ENCODE peak calls at places on chromosomes 4 and X, in five cellular contexts. E is astrocyte of the cerebellum; D is fibroblast of lung; T is CD4-positive, alpha-beta memory T cell; J is AG04449. K is an unnamed sample.

GRCh38 chr4:142614621-142615323 is 231.3 kb downstream of the INPP4B start:
- DNase-seq in E (no peak), D (peak; percentile 31), T (no peak), J (peak; percentile 16), K (no peak)

GRCh38 chrX:73447311-73447794 is 500 bp downstream of the CDX4 start:
- DNase-seq in E (no peak), D (no peak), T (no peak), J (no peak), K (no peak)

GRCh38 chrX:101918746-101919145 is 13.1 kb downstream of the ZMAT1 start:
- DNase-seq in E (no peak), D (no peak), T (no peak), J (no peak), K (no peak)

GRCh38 chrX:41118156-41118555 is 32.9 kb downstream of the USP9X start:
- DNase-seq in E (no peak), D (no peak), T (peak; percentile 48), J (no peak), K (no peak)

GRCh38 chrX:71144651-71145050 is at the start of gene NLGN3:
- DNase-seq in E (no peak), D (peak; percentile 0), T (no peak), J (no peak), K (no peak)

GRCh38 chr4:174214102-174214878 is 69.2 kb downstream of the FBXO8 start:
- DNase-seq in E (no peak), D (peak; percentile 18), T (peak; percentile 43), J (no peak), K (no peak)

GRCh38 chr4:86977621-86978184 is 42.9 kb downstream of the AFF1 start:
- DNase-seq in E (no peak), D (peak; percentile 45), T (no peak), J (peak; percentile 23), K (peak; percentile 71)

GRCh38 chr4:13627606-13628301 is at the start of gene BOD1L1:
- DNase-seq in E (peak; percentile 58), D (peak; percentile 95), T (peak; percentile 71), J (peak; percentile 69), K (peak; percentile 66)

GRCh38 chr4:152117501-152117900 is 356.7 kb upstream of the GATB start:
- DNase-seq in E (no peak), D (no peak), T (no peak), J (no peak), K (no peak)

GRCh38 chrX:2447484-2447883 is 53.3 kb downstream of the DHRSX start:
- DNase-seq in E (no peak), D (no peak), T (no peak), J (no peak), K (no peak)

GRCh38 chr4:78634011-78634664 is 82.6 kb downstream of the ANXA3 start:
- DNase-seq in E (no peak), D (no peak), T (no peak), J (no peak), K (no peak)

GRCh38 chrX:22351966-22352365 is 79.3 kb downstream of the CBLL2 start:
- DNase-seq in E (no peak), D (no peak), T (no peak), J (no peak), K (no peak)

GRCh38 chr4:137523329-137523728 is 9.0 kb downstream of the PCDH18 start:
- DNase-seq in E (no peak), D (no peak), T (no peak), J (no peak), K (no peak)

GRCh38 chr4:137529432-137529831 is 2.9 kb downstream of the PCDH18 start:
- DNase-seq in E (no peak), D (no peak), T (no peak), J (no peak), K (no peak)

GRCh38 chr4:137530176-137530575 is 2.1 kb downstream of the PCDH18 start:
- DNase-seq in E (no peak), D (peak; percentile 81), T (no peak), J (no peak), K (peak; percentile 69)

GRCh38 chr4:137524642-137525384 is 7.5 kb downstream of the PCDH18 start:
- DNase-seq in E (no peak), D (peak; percentile 63), T (no peak), J (no peak), K (peak; percentile 31)

DNA sequence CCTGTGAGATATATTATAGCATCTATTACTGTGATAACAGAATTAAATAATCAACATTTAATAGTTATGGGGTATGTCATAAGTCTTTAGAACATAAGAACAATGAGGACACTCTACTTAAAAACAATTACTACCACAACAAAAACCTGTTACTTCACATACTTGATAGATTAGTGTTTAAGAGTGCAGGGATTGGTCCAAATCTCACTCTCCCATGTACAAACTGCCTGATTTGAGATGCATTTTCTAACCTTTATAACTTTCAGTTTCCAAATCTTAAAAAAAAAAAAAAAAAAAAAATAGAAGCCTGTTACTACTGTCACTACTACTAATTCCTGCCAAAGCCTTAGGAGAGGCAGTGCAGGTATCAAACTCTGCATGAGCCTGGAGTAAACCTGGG is 5.6 kb downstream of the PCDH18 start:
- DNase-seq in E (no peak), D (no peak), T (no peak), J (no peak), K (no peak)
- H3K4me3 ChIP-seq in E (no peak overlapping the region), D (peak overlapping the region; percentile 100), T (no peak overlapping the region), J (peak overlapping the region; percentile 46), K (peak overlapping the region; percentile 20)

GRCh38 chr4:113636877-113637276 is 124.7 kb downstream of the CAMK2D start:
- DNase-seq in E (peak; percentile 80), D (peak; percentile 71), T (peak; percentile 61), J (no peak), K (no peak)

GRCh38 chr4:113637363-113637762 is 124.2 kb downstream of the CAMK2D start:
- DNase-seq in E (peak; percentile 82), D (peak; percentile 54), T (no peak), J (no peak), K (no peak)

GRCh38 chr4:113639311-113639710 is 122.2 kb downstream of the CAMK2D start:
- DNase-seq in E (no peak), D (no peak), T (no peak), J (no peak), K (no peak)

GRCh38 chr4:113636438-113636818 is 125.1 kb downstream of the CAMK2D start:
- DNase-seq in E (no peak), D (no peak), T (peak; percentile 41), J (no peak), K (no peak)

GRCh38 chr4:113637823-113638691 is 123.5 kb downstream of the CAMK2D start:
- DNase-seq in E (no peak), D (no peak), T (no peak), J (no peak), K (no peak)
- H3K4me3 ChIP-seq in E (no peak overlapping the region), D (no peak overlapping the region), T (no peak overlapping the region), J (no peak overlapping the region), K (no peak overlapping the region)

GRCh38 chrX:9343971-9344370 is 120.9 kb upstream of the TBL1X start:
- DNase-seq in E (no peak), D (no peak), T (no peak), J (no peak), K (no peak)

GRCh38 chrX:9339603-9340569 is 125.0 kb upstream of the TBL1X start:
- DNase-seq in E (no peak), D (peak; percentile 34), T (peak; percentile 65), J (no peak), K (no peak)

GRCh38 chrX:9340619-9341304 is 124.1 kb upstream of the TBL1X start:
- DNase-seq in E (no peak), D (peak; percentile 48), T (peak; percentile 83), J (no peak), K (no peak)

GRCh38 chrX:9342581-9343051 is 122.2 kb upstream of the TBL1X start:
- DNase-seq in E (no peak), D (peak; percentile 91), T (peak; percentile 68), J (no peak), K (no peak)

GRCh38 chrX:9341305-9342201 is 123.3 kb upstream of the TBL1X start:
- DNase-seq in E (no peak), D (peak; percentile 84), T (peak; percentile 72), J (no peak), K (no peak)
- H3K4me3 ChIP-seq in E (no peak overlapping the region), D (peak overlapping the region; percentile 32), T (peak overlapping the region; percentile 36), J (peak overlapping the region; percentile 23), K (peak overlapping the region; percentile 21)

DNA sequence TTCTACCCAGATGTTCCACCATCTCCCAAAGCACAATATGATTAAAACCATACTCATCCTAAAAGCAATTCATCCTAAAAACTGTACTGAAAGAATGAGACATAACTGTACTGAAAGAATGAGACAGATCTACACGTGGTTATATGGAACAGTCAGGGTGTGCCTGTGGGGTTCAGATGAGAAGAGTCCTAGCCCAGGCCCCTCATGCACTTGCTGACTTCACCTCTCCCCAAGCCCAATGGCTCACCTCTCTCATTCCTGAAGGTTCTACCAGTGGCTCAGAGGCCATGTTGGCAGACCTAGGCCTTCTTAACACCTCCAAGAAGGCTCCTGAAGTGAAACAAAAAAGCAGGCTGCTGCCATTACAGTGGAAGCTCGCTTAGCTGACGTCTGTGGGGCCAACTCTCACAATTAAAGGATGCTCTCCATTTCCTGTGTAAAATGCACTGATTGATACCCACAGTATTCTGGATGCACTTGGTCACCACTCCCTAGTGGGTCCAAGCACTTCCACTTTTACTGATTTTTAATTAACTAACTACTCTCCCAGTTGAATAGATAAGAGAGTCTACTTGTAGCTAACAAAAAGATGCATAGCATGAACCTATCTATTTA is 3.8 kb downstream of the PLAC1 start:
- DNase-seq in E (no peak), D (no peak), T (no peak), J (no peak), K (no peak)
- H3K4me3 ChIP-seq in E (no peak overlapping the region), D (no peak overlapping the region), T (no peak overlapping the region), J (no peak overlapping the region), K (no peak overlapping the region)